ENCODE peak calls at places on chromosomes 13 and 19, in nine cellular contexts. S is mammary epithelial cell; A is foreskin keratinocyte; W is fibroblast of lung; F is CD8-positive, alpha-beta T cell; L is effector memory CD4-positive, alpha-beta T cell; M is left lung; I is A549; E is heart right ventricle. G is an unnamed sample.

GRCh38 chr19:53504903-53505302 is 33.0 kb upstream of the ZNF331 start:
- DNase-seq in F (no peak), M (no peak), S (no peak), L (no peak), I (no peak), A (no peak), E (no peak), W (peak), G (no peak)

GRCh38 chr19:23698711-23699520 is 11.9 kb upstream of the ZNF675 start:
- DNase-seq in W (no peak), I (no peak), A (peak), L (no peak), S (peak), E (no peak), M (no peak), F (no peak), G (no peak)

GRCh38 chr13:29568731-29569130 is 26.8 kb downstream of the SLC7A1 start:
- DNase-seq in A (no peak), S (no peak), E (no peak), W (no peak), F (no peak), L (no peak), M (no peak), I (no peak), G (no peak)

GRCh38 chr13:60329221-60329983 is 67.6 kb upstream of the TDRD3 start:
- DNase-seq in W (peak), L (no peak), S (peak), A (peak), E (no peak), M (no peak), I (peak), F (no peak), G (no peak)

GRCh38 chr19:29122185-29122584 is 90.8 kb downstream of the UQCRFS1 start:
- DNase-seq in F (no peak), S (no peak), M (no peak), W (no peak), E (no peak), I (no peak), A (no peak), L (no peak), G (no peak)

GRCh38 chr13:84446972-84447700 is 564.9 kb upstream of the SLITRK1 start:
- DNase-seq in S (no peak), F (no peak), L (no peak), A (peak), E (no peak), W (peak), I (no peak), M (no peak), G (no peak)

GRCh38 chr19:46035546-46035945 is 5.3 kb downstream of the IGFL4 start:
- DNase-seq in M (no peak), A (no peak), I (no peak), L (no peak), W (no peak), E (no peak), F (no peak), S (no peak), G (no peak)

GRCh38 chr13:37270206-37271001 is 164.9 kb upstream of the CSNK1A1L start:
- DNase-seq in I (no peak), M (no peak), W (peak), L (no peak), S (no peak), F (no peak), E (no peak), A (no peak), G (no peak)

GRCh38 chr13:111049791-111050538 is 65.1 kb upstream of the ARHGEF7 start:
- DNase-seq in S (no peak), L (no peak), A (no peak), F (no peak), M (peak), W (peak), I (no peak), E (peak), G (peak)

GRCh38 chr13:112435973-112436372 is 59.8 kb downstream of the SPACA7 start:
- DNase-seq in I (no peak), L (no peak), M (peak), F (no peak), A (no peak), S (no peak), E (no peak), W (no peak), G (no peak)

GRCh38 chr13:112626761-112627160 is 38.8 kb upstream of the TUBGCP3 start:
- DNase-seq in W (no peak), M (no peak), I (no peak), L (no peak), E (no peak), A (no peak), S (no peak), F (no peak), G (no peak)

GRCh38 chr19:49875801-49876421 is 1.2 kb downstream of the AKT1S1 start:
- DNase-seq in I (no peak), S (no peak), W (peak), L (no peak), A (no peak), M (peak), E (peak), F (peak), G (peak)

GRCh38 chr13:110323986-110324749 is 17.1 kb downstream of the COL4A2 start:
- DNase-seq in E (no peak), F (no peak), W (no peak), L (no peak), A (no peak), M (no peak), I (no peak), S (no peak), G (no peak)

GRCh38 chr19:12611361-12611699 is 610 bp downstream of the ZNF791 start:
- DNase-seq in E (peak), A (peak), W (peak), S (peak), F (no peak), L (no peak), I (peak), M (no peak), G (no peak)

GRCh38 chr13:23848639-23849282 is 40.4 kb downstream of the MIPEP start:
- DNase-seq in A (peak), I (no peak), M (peak), E (no peak), L (no peak), F (no peak), W (no peak), S (no peak), G (no peak)

GRCh38 chr19:739998-740715 is 10.8 kb upstream of the MISP start:
- DNase-seq in I (no peak), A (no peak), S (no peak), W (no peak), M (no peak), F (no peak), E (no peak), L (no peak), G (no peak)

GRCh38 chr19:8116437-8117293 is 32.7 kb downstream of the FBN3 start:
- DNase-seq in F (no peak), S (no peak), M (peak), A (no peak), W (no peak), I (no peak), L (no peak), E (no peak), G (no peak)

GRCh38 chr13:93355094-93355493 is 128.5 kb downstream of the GPC6 start:
- DNase-seq in S (no peak), W (no peak), E (no peak), A (no peak), I (no peak), L (no peak), M (no peak), F (no peak), G (no peak)

GRCh38 chr13:89458456-89458855 is 1787.3 kb downstream of the SLITRK5 start:
- DNase-seq in A (peak), I (no peak), W (no peak), F (no peak), E (no peak), L (no peak), S (peak), M (no peak), G (no peak)

GRCh38 chr13:28532226-28533048 is 37.5 kb upstream of the FLT1 start:
- DNase-seq in E (peak), S (no peak), L (no peak), F (no peak), W (no peak), I (no peak), M (peak), A (no peak), G (peak)

GRCh38 chr13:114167445-114167844 is 11.6 kb upstream of the CFAP97D2 start:
- DNase-seq in L (no peak), W (no peak), I (no peak), E (no peak), F (no peak), S (no peak), A (no peak), M (no peak), G (no peak)

GRCh38 chr13:97367427-97367826 is 66.5 kb upstream of the RAP2A start:
- DNase-seq in M (no peak), L (no peak), S (no peak), A (no peak), W (peak), I (no peak), E (no peak), F (no peak), G (no peak)

GRCh38 chr19:17406887-17407196 is 1.4 kb upstream of the BST2 start:
- DNase-seq in E (no peak), W (no peak), S (no peak), A (no peak), M (no peak), L (no peak), F (no peak), I (no peak), G (no peak)

GRCh38 chr13:99176309-99177276 is 24.1 kb upstream of the UBAC2 start:
- DNase-seq in W (peak), L (peak), S (peak), M (peak), A (no peak), F (peak), I (peak), E (peak), G (no peak)

GRCh38 chr13:72208112-72208645 is 341.2 kb upstream of the DACH1 start:
- DNase-seq in M (no peak), I (no peak), W (no peak), S (peak), A (no peak), L (no peak), E (no peak), F (no peak), G (no peak)

GRCh38 chr13:95623141-95623540 is 21.4 kb downstream of the DZIP1 start:
- DNase-seq in M (no peak), E (no peak), I (no peak), S (no peak), A (no peak), L (no peak), F (no peak), W (no peak), G (no peak)

GRCh38 chr19:41701401-41702075 is 6.9 kb upstream of the CEACAM5 start:
- DNase-seq in M (no peak), F (no peak), L (no peak), E (no peak), W (no peak), S (no peak), I (peak), A (no peak), G (no peak)

GRCh38 chr13:106573279-106573831 is 5.4 kb upstream of the ARGLU1 start:
- DNase-seq in I (no peak), W (peak), M (no peak), S (no peak), E (no peak), A (no peak), L (no peak), F (no peak), G (no peak)

GRCh38 chr13:98182589-98182988 is 5.5 kb upstream of the RNF113B start:
- DNase-seq in S (no peak), F (no peak), A (no peak), E (no peak), W (no peak), M (no peak), I (no peak), L (no peak), G (no peak)

GRCh38 chr19:35116085-35116801 is 620 bp downstream of the FXYD3 start:
- DNase-seq in A (peak), F (no peak), I (no peak), W (no peak), E (no peak), M (peak), S (peak), L (no peak), G (no peak)

GRCh38 chr13:53198017-53198416 is 169.4 kb downstream of the OLFM4 start:
- DNase-seq in E (no peak), A (no peak), M (no peak), L (no peak), I (no peak), S (no peak), W (no peak), F (no peak), G (no peak)

GRCh38 chr13:22736084-22736767 is 444.6 kb upstream of the SGCG start:
- DNase-seq in A (no peak), M (no peak), S (no peak), L (no peak), I (no peak), E (no peak), F (no peak), W (no peak), G (no peak)

GRCh38 chr19:10748924-10749434 is 31.1 kb downstream of the DNM2 start:
- DNase-seq in M (peak), A (peak), I (peak), S (peak), E (peak), F (no peak), W (no peak), L (no peak), G (peak)

GRCh38 chr13:73220966-73221720 is 162.3 kb downstream of the KLF5 start:
- DNase-seq in S (peak), L (no peak), I (peak), M (no peak), E (no peak), A (no peak), W (no peak), F (no peak), G (no peak)

GRCh38 chr13:58963321-58963720 is 1200.4 kb downstream of the DIAPH3 start:
- DNase-seq in E (no peak), A (no peak), S (no peak), F (no peak), L (no peak), I (no peak), M (no peak), W (no peak), G (no peak)

GRCh38 chr13:101942038-101942437 is 459.8 kb downstream of the FGF14 start:
- DNase-seq in S (peak), L (no peak), E (no peak), I (peak), M (no peak), A (peak), F (no peak), W (peak), G (no peak)

GRCh38 chr19:15444505-15445226 is 5.1 kb downstream of the WIZ start:
- DNase-seq in A (no peak), E (no peak), F (no peak), M (peak), I (no peak), W (no peak), S (no peak), L (no peak), G (no peak)

GRCh38 chr19:15447057-15447456 is 2.7 kb downstream of the WIZ start:
- DNase-seq in F (no peak), A (no peak), E (no peak), M (peak), L (no peak), W (no peak), S (no peak), I (no peak), G (no peak)

GRCh38 chr19:15445227-15445605 is 4.5 kb downstream of the WIZ start:
- DNase-seq in L (no peak), W (no peak), S (no peak), A (no peak), F (no peak), I (no peak), M (peak), E (no peak), G (no peak)

GRCh38 chr19:15443838-15444237 is 5.9 kb downstream of the WIZ start:
- DNase-seq in W (no peak), A (no peak), E (peak), F (no peak), L (no peak), S (no peak), M (peak), I (no peak), G (no peak)

GRCh38 chr19:15445807-15446376 is 3.9 kb downstream of the WIZ start:
- DNase-seq in M (peak), E (peak), W (no peak), I (no peak), A (no peak), F (no peak), S (no peak), L (no peak), G (no peak)
- H3K27ac ChIP-seq in M (no peak), E (peak), W (no peak), I (no peak), A (no peak), F (no peak), S (no peak), L (no peak), G (no peak)

GRCh38 chr19:3356805-3357204 is 9.6 kb upstream of the NFIC start:
- DNase-seq in E (no peak), M (no peak), L (no peak), W (no peak), A (no peak), I (no peak), S (no peak), F (no peak), G (no peak)

GRCh38 chr19:3358392-3358918 is 7.9 kb upstream of the NFIC start:
- DNase-seq in I (no peak), E (no peak), F (peak), L (no peak), W (no peak), M (no peak), A (no peak), S (no peak), G (no peak)

GRCh38 chr19:3357731-3358391 is 8.5 kb upstream of the NFIC start:
- DNase-seq in A (no peak), I (no peak), S (no peak), L (no peak), E (no peak), M (no peak), F (no peak), W (no peak), G (no peak)

GRCh38 chr19:3358919-3359849 is 7.2 kb upstream of the NFIC start:
- DNase-seq in M (peak), S (no peak), A (no peak), L (peak), E (peak), I (no peak), W (peak), F (peak), G (peak)

DNA sequence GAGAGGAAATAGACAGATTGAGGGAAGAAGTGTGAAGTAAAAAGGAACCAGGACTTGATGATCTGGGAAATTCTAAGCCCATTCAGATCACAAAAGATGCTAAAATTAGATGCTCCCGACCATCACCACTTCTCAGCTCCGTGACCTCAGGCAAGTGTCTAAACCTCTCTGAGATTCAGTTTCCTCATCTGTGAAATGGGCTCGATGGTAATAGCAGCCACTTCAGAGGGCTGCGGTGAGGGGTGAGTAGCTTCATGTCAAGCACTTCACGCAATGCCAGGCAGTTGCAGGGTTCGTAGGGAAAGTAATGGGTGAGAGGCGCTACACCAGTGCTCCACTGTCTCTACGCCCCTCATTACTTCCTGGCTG is 9.0 kb upstream of the NFIC start:
- DNase-seq in F (no peak), E (no peak), L (no peak), S (no peak), A (no peak), M (no peak), W (no peak), I (no peak), G (no peak)
- H3K27ac ChIP-seq in F (no peak), E (no peak), L (no peak), S (no peak), A (no peak), M (no peak), W (no peak), I (peak), G (no peak)

GRCh38 chr13:41065098-41065497 is 3.8 kb downstream of the WBP4 start:
- DNase-seq in L (no peak), F (no peak), E (no peak), S (no peak), M (no peak), I (no peak), W (peak), A (no peak), G (no peak)
- H3K27ac ChIP-seq in L (no peak), F (no peak), E (peak), S (no peak), M (no peak), I (no peak), W (peak), A (no peak), G (no peak)

DNA sequence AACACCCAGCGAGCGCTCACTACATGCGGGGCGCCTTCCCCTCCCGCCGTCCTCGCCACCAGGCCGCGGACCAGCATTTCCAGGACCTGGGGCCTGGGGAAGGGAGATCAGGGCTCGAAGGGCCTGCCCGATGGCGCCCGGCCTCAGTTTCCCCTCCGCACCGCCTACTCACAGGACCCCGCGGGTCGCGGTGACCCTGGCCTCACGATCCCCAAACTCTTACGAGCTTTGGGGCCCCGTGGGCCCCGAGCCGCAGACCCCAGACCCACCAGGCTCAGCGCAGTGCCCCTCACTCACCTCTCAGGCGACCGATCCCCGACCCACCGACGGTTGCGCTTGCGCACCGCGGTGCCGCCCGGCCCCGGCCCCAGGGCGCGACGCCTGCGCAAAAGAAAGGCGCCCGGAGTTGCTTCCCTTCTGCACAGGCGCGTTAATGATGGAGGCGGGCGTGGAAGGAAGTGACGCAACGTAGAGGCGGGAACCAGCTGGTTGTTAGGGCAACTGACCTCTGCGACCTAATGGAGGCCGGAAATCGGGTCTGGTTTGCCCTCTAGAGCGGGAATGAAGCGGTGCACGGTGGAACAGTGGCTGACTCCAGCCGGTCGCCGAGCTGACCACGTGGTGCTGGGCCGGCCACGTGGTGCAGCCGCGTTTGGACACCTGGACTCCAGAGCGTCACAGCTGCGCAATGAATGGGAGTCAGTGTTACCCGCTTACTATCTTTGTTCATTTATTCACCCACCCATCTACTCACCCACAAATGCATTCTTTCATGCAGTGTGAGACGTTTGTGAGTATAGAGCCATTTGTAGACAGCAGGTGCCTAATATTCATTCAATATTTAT is at the start of gene SGTA:
- DNase-seq in I (peak), M (peak), E (peak), S (peak), A (peak), F (peak), L (peak), W (peak), G (peak)
- H3K27ac ChIP-seq in I (peak), M (peak), E (peak), S (peak), A (peak), F (peak), L (peak), W (peak), G (peak)